ENCODE peak calls at places on chromosomes 1 and 21, in ten cellular contexts. X, Z, A, K, Y, Q, N, L, D and J are unnamed samples.

GRCh38 chr1:27993241-27993640 is 33.5 kb downstream of the XKR8 start:
- DNase-seq in X (no peak), Z (peak), A (no peak), K (no peak), Y (no peak), Q (no peak), N (no peak), L (no peak), D (no peak), J (no peak)

GRCh38 chr1:98921817-98922216 is 82.8 kb downstream of the PLPPR5 start:
- DNase-seq in X (no peak), Z (no peak), A (no peak), K (no peak), Y (no peak), Q (no peak), N (no peak), L (no peak), D (no peak), J (peak)

GRCh38 chr1:14969006-14969405 is 184.5 kb upstream of the TMEM51 start:
- DNase-seq in X (no peak), Z (peak), A (no peak), K (no peak), Y (peak), Q (no peak), N (peak), L (no peak), D (peak), J (no peak)

GRCh38 chr1:92926873-92927272 is 34.4 kb downstream of the DIPK1A start:
- DNase-seq in X (no peak), Z (no peak), A (no peak), K (no peak), Y (no peak), Q (no peak), N (no peak), L (no peak), D (no peak), J (no peak)

GRCh38 chr1:215166886-215167285 is 84.3 kb downstream of the KCNK2 start:
- DNase-seq in X (no peak), Z (no peak), A (no peak), K (no peak), Y (no peak), Q (no peak), N (peak), L (no peak), D (no peak), J (no peak)

GRCh38 chr1:194889310-194889709 is 1702.9 kb upstream of the B3GALT2 start:
- DNase-seq in X (no peak), Z (no peak), A (no peak), K (no peak), Y (no peak), Q (no peak), N (no peak), L (no peak), D (no peak), J (no peak)

GRCh38 chr1:6052543-6053205 is 7.0 kb downstream of the KCNAB2 start:
- DNase-seq in X (peak), Z (peak), A (peak), K (peak), Y (peak), Q (peak), N (peak), L (peak), D (peak), J (peak)

GRCh38 chr1:23562138-23562819 is 3.0 kb upstream of the ID3 start:
- DNase-seq in X (peak), Z (peak), A (peak), K (peak), Y (peak), Q (no peak), N (peak), L (peak), D (peak), J (peak)

GRCh38 chr1:182394055-182394775 is 2.6 kb upstream of the GLUL start:
- DNase-seq in X (no peak), Z (no peak), A (no peak), K (no peak), Y (no peak), Q (no peak), N (no peak), L (no peak), D (no peak), J (no peak)

GRCh38 chr1:42830631-42831030 is 13.4 kb upstream of the SVBP start:
- DNase-seq in X (no peak), Z (no peak), A (no peak), K (no peak), Y (no peak), Q (no peak), N (no peak), L (no peak), D (no peak), J (no peak)

GRCh38 chr1:166839600-166840308 is 479 bp downstream of the POGK start:
- DNase-seq in X (peak), Z (peak), A (peak), K (peak), Y (peak), Q (peak), N (peak), L (peak), D (peak), J (peak)

GRCh38 chr21:26444646-26445045 is 128.4 kb downstream of the CYYR1 start:
- DNase-seq in X (no peak), Z (no peak), A (no peak), K (no peak), Y (no peak), Q (no peak), N (no peak), L (no peak), D (no peak), J (no peak)

GRCh38 chr1:7301346-7301993 is 469.6 kb upstream of the VAMP3 start:
- DNase-seq in X (no peak), Z (no peak), A (no peak), K (no peak), Y (no peak), Q (no peak), N (no peak), L (no peak), D (no peak), J (no peak)

GRCh38 chr1:157992031-157992568 is 1.3 kb upstream of the KIRREL1 start:
- DNase-seq in X (peak), Z (peak), A (peak), K (peak), Y (peak), Q (peak), N (peak), L (peak), D (peak), J (peak)

GRCh38 chr1:20380616-20381035 is 90.0 kb downstream of the VWA5B1 start:
- DNase-seq in X (no peak), Z (no peak), A (peak), K (peak), Y (no peak), Q (no peak), N (peak), L (no peak), D (no peak), J (peak)

GRCh38 chr1:155191904-155192303 is 15.8 kb downstream of the THBS3 start:
- DNase-seq in X (no peak), Z (no peak), A (no peak), K (no peak), Y (no peak), Q (no peak), N (no peak), L (peak), D (no peak), J (no peak)

GRCh38 chr1:53893999-53894636 is at the start of gene DIO1:
- DNase-seq in X (no peak), Z (no peak), A (no peak), K (no peak), Y (no peak), Q (no peak), N (no peak), L (no peak), D (no peak), J (no peak)